ENCODE peak calls at places on chromosomes 1 and 21, in four cellular contexts. N is GM20000, M is endothelial cell, R is fibroblast of pulmonary artery. J is an unnamed sample.
A peak's percentile ranks its signal among the peaks of the same experiment; 100 is the strongest.

GRCh38 chr21:37563641-37564340 is 197.2 kb downstream of the DYRK1A start:
- DNase-seq in N (peak; percentile 95), R (peak; percentile 95), M (peak; percentile 50), J (peak; percentile 91)

GRCh38 chr1:24567792-24568388 is 12.0 kb downstream of the NCMAP start:
- DNase-seq in R (no peak), M (no peak), N (no peak), J (peak; percentile 70)

GRCh38 chr1:20574686-20575543 is 14.0 kb upstream of the CDA start:
- DNase-seq in M (peak; percentile 81), N (peak; percentile 83), R (peak; percentile 86), J (peak; percentile 99)

GRCh38 chr1:66119148-66119547 is 326.5 kb downstream of the PDE4B start:
- DNase-seq in R (no peak), N (no peak), M (no peak), J (no peak)

GRCh38 chr1:243253927-243254232 is 1.2 kb downstream of the CEP170 start:
- DNase-seq in M (no peak), N (no peak), R (no peak), J (no peak)

GRCh38 chr1:57319165-57319564 is 104.7 kb downstream of the DAB1 start:
- DNase-seq in R (peak; percentile 18), M (no peak), N (no peak), J (no peak)

GRCh38 chr1:119743776-119744597 is 24.7 kb downstream of the HMGCS2 start:
- DNase-seq in M (peak; percentile 52), N (peak; percentile 71), R (peak; percentile 79), J (peak; percentile 83)

GRCh38 chr1:10939654-10940450 is 72.6 kb upstream of the TARDBP start:
- DNase-seq in M (no peak), R (no peak), N (peak; percentile 78), J (peak; percentile 47)

GRCh38 chr1:145707183-145707867 is at the start of gene PDZK1:
- DNase-seq in R (no peak), N (no peak), M (no peak), J (peak; percentile 75)

GRCh38 chr1:105533996-105534395 is 1522.5 kb upstream of the PRMT6 start:
- DNase-seq in R (no peak), N (no peak), M (no peak), J (no peak)

GRCh38 chr1:30601316-30602085 is 121.9 kb downstream of the MATN1 start:
- DNase-seq in R (no peak), M (no peak), N (no peak), J (peak; percentile 74)
- TF ChIP-seq CTCF in R (no peak), M (no peak), N (no peak), J (peak; percentile 61)

DNA sequence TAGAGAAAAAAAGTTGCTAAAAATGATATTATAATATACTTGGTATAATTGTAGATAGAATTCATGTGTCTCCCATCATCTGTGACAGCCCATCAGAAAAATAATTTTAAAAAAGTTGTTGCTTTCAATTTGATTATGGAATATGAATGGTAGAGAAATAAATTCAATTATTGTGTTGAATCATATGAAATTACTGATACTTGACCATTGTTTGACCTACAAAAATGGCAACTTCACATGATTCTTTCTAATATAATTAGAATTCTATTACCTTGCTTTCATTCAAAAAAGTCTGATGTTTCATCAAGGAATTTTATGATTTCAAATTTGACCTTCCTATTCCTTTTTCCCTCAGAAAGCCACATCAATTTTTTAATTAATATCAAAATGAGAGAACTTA is 11.5 kb downstream of the ESRRG start:
- DNase-seq in N (no peak), M (no peak), R (no peak), J (no peak)
- TF ChIP-seq CTCF in N (no peak), M (no peak), R (no peak), J (no peak)

DNA sequence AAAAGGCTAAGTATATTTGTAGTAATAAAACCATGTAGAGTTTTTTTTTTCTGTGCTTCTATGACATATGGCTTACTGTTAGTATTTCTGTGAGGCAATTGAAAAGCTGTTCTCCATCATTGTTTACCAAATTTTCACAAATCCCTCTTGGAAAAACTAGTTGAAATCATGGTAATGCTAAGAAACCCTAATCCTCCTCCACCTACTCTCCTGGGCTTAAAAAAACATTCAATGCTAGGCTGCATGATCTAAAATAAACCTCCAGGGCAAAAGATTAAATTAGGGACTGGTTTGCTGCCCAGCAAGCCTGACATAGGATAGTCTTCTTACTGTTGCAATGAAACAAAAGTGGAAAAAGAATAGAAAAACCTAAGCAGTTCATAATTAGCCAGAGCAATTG is 16.1 kb downstream of the C1orf52 start:
- DNase-seq in R (no peak), M (no peak), N (no peak), J (no peak)
- TF ChIP-seq CTCF in R (no peak), M (no peak), N (no peak), J (peak; percentile 36)

DNA sequence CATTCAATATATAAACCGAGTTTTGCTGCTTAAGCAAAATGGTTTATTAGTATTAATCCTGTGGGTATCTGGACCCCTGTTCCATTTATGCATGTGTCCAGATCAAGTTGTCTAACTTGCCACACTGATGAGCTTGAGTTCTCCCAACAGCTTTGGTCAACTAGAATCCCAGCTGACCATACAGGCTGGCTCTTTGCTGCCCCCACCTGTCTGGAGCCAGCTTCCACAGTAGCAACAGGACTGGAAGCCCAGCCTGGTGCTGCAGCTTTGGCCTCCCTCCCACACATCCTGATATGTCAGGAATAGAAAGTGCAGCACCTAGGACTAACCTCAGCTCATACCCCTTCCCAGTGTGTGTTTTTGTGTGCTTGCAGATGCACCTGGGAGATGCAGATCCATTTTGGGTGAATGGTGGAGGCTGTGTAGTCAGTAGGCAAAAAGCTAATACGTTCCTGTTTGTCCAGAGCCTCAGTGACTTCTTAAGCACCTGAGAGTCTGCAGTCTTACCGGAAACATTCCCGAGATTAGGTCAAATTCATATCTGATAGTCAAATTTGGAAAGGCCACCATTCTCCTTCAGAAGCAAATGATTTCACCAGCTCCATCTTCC is 40.9 kb upstream of the BEND5 start:
- DNase-seq in N (peak; percentile 51), R (peak; percentile 57), M (peak; percentile 79), J (peak; percentile 93)
- TF ChIP-seq CTCF in N (peak; percentile 79), R (peak; percentile 92), M (peak; percentile 71), J (peak; percentile 93)

J was measured in endodermal cell.